ENCODE peak calls at places on chromosome 15, in nine cellular contexts. One of them, this sample, is unnamed.

GRCh38 chr15:72515591-72516389 is 41.7 kb downstream of the ARIH1 start:
- DNase-seq in esophagus squamous epithelium: no peak
- DNase-seq in mucosa of descending colon: no peak
- DNase-seq in heart left ventricle: no peak
- DNase-seq in endodermal cell: no peak
- DNase-seq in MM.1S: no peak
- DNase-seq in spleen: no peak
- DNase-seq in IMR-90: peak; percentile 20
- DNase-seq in uterus: no peak
- DNase-seq in this sample: no peak

GRCh38 chr15:99443768-99444446 is 121.9 kb upstream of the MEF2A start:
- DNase-seq in esophagus squamous epithelium: no peak
- DNase-seq in mucosa of descending colon: no peak
- DNase-seq in heart left ventricle: peak; percentile 8
- DNase-seq in endodermal cell: no peak
- DNase-seq in MM.1S: no peak
- DNase-seq in spleen: no peak
- DNase-seq in IMR-90: no peak
- DNase-seq in uterus: peak; percentile 11
- DNase-seq in this sample: no peak

GRCh38 chr15:85763557-85764303 is 31.0 kb downstream of the KLHL25 start:
- DNase-seq in esophagus squamous epithelium: no peak
- DNase-seq in mucosa of descending colon: no peak
- DNase-seq in heart left ventricle: no peak
- DNase-seq in endodermal cell: no peak
- DNase-seq in MM.1S: no peak
- DNase-seq in spleen: no peak
- DNase-seq in IMR-90: no peak
- DNase-seq in uterus: no peak
- DNase-seq in this sample: no peak

GRCh38 chr15:95561463-95561862 is 769.0 kb upstream of the NR2F2 start:
- DNase-seq in esophagus squamous epithelium: no peak
- DNase-seq in mucosa of descending colon: no peak
- DNase-seq in heart left ventricle: no peak
- DNase-seq in endodermal cell: no peak
- DNase-seq in MM.1S: no peak
- DNase-seq in spleen: no peak
- DNase-seq in IMR-90: peak; percentile 55
- DNase-seq in uterus: no peak
- DNase-seq in this sample: no peak

GRCh38 chr15:51243774-51244173 is 94.6 kb downstream of the CYP19A1 start:
- DNase-seq in esophagus squamous epithelium: no peak
- DNase-seq in mucosa of descending colon: no peak
- DNase-seq in heart left ventricle: no peak
- DNase-seq in endodermal cell: no peak
- DNase-seq in MM.1S: peak; percentile 82
- DNase-seq in spleen: no peak
- DNase-seq in IMR-90: peak; percentile 16
- DNase-seq in uterus: no peak
- DNase-seq in this sample: no peak

GRCh38 chr15:42104095-42104891 is 9.9 kb upstream of the PLA2G4D start:
- DNase-seq in esophagus squamous epithelium: no peak
- DNase-seq in mucosa of descending colon: no peak
- DNase-seq in heart left ventricle: no peak
- DNase-seq in endodermal cell: no peak
- DNase-seq in MM.1S: no peak
- DNase-seq in spleen: no peak
- DNase-seq in IMR-90: no peak
- DNase-seq in uterus: no peak
- DNase-seq in this sample: no peak

GRCh38 chr15:51470512-51470911 is 129.1 kb downstream of the GLDN start:
- DNase-seq in esophagus squamous epithelium: no peak
- DNase-seq in mucosa of descending colon: no peak
- DNase-seq in heart left ventricle: no peak
- DNase-seq in endodermal cell: no peak
- DNase-seq in MM.1S: no peak
- DNase-seq in spleen: no peak
- DNase-seq in IMR-90: no peak
- DNase-seq in uterus: no peak
- DNase-seq in this sample: no peak

GRCh38 chr15:62108411-62108810 is 41.6 kb downstream of the C2CD4A start:
- DNase-seq in esophagus squamous epithelium: no peak
- DNase-seq in mucosa of descending colon: no peak
- DNase-seq in heart left ventricle: no peak
- DNase-seq in endodermal cell: no peak
- DNase-seq in MM.1S: no peak
- DNase-seq in spleen: no peak
- DNase-seq in IMR-90: no peak
- DNase-seq in uterus: no peak
- DNase-seq in this sample: no peak

DNA sequence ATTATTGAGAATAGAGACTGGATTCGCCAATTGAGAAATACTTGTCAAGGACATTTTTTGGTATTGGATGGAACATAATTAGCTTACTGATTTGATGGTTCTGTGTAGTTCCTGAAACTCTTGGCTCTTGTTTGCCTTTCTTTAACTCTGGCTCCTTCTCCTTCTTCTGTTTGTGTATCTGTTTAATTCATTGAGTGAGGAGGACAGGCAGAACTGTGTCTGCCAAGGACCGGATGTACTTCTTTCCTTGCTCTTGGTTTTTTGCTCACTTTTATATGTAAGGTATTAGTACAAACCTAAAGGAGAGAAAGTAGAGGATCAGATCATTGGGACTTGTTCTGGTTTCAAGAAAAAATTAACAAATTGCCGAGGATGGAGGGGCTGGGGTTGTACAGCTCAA is 48.9 kb downstream of the TCF12 start:
- DNase-seq in esophagus squamous epithelium: no peak
- DNase-seq in mucosa of descending colon: no peak
- DNase-seq in heart left ventricle: no peak
- DNase-seq in endodermal cell: no peak
- DNase-seq in MM.1S: no peak
- DNase-seq in spleen: no peak
- DNase-seq in IMR-90: no peak
- DNase-seq in uterus: no peak
- DNase-seq in this sample: no peak
- H3K4me1 ChIP-seq in esophagus squamous epithelium: peaks cover 18% of the 10 kb centered on the region
- H3K4me1 ChIP-seq in mucosa of descending colon: peaks cover 8% of the 10 kb centered on the region
- H3K4me1 ChIP-seq in heart left ventricle: peaks cover 37% of the 10 kb centered on the region
- H3K4me1 ChIP-seq in endodermal cell: peaks cover 1% of the 10 kb centered on the region
- H3K4me1 ChIP-seq in MM.1S: no peaks in the 10 kb centered on the region
- H3K4me1 ChIP-seq in spleen: peaks cover 42% of the 10 kb centered on the region
- H3K4me1 ChIP-seq in IMR-90: peaks cover 6% of the 10 kb centered on the region
- H3K4me1 ChIP-seq in uterus: no peaks in the 10 kb centered on the region
- H3K4me1 ChIP-seq in this sample: peaks cover 32% of the 10 kb centered on the region

GRCh38 chr15:76159282-76159681 is 99.5 kb downstream of the TMEM266 start:
- DNase-seq in esophagus squamous epithelium: no peak
- DNase-seq in mucosa of descending colon: no peak
- DNase-seq in heart left ventricle: no peak
- DNase-seq in endodermal cell: no peak
- DNase-seq in MM.1S: no peak
- DNase-seq in spleen: no peak
- DNase-seq in IMR-90: no peak
- DNase-seq in uterus: no peak
- DNase-seq in this sample: no peak

GRCh38 chr15:76155742-76156141 is 96.0 kb downstream of the TMEM266 start:
- DNase-seq in esophagus squamous epithelium: no peak
- DNase-seq in mucosa of descending colon: no peak
- DNase-seq in heart left ventricle: no peak
- DNase-seq in endodermal cell: no peak
- DNase-seq in MM.1S: no peak
- DNase-seq in spleen: no peak
- DNase-seq in IMR-90: peak; percentile 17
- DNase-seq in uterus: no peak
- DNase-seq in this sample: no peak

GRCh38 chr15:76158815-76159214 is 99.0 kb downstream of the TMEM266 start:
- DNase-seq in esophagus squamous epithelium: no peak
- DNase-seq in mucosa of descending colon: no peak
- DNase-seq in heart left ventricle: no peak
- DNase-seq in endodermal cell: no peak
- DNase-seq in MM.1S: no peak
- DNase-seq in spleen: no peak
- DNase-seq in IMR-90: no peak
- DNase-seq in uterus: no peak
- DNase-seq in this sample: no peak

GRCh38 chr15:76160426-76161152 is 100.8 kb downstream of the TMEM266 start:
- DNase-seq in esophagus squamous epithelium: no peak
- DNase-seq in mucosa of descending colon: no peak
- DNase-seq in heart left ventricle: peak; percentile 35
- DNase-seq in endodermal cell: no peak
- DNase-seq in MM.1S: no peak
- DNase-seq in spleen: no peak
- DNase-seq in IMR-90: no peak
- DNase-seq in uterus: no peak
- DNase-seq in this sample: no peak

DNA sequence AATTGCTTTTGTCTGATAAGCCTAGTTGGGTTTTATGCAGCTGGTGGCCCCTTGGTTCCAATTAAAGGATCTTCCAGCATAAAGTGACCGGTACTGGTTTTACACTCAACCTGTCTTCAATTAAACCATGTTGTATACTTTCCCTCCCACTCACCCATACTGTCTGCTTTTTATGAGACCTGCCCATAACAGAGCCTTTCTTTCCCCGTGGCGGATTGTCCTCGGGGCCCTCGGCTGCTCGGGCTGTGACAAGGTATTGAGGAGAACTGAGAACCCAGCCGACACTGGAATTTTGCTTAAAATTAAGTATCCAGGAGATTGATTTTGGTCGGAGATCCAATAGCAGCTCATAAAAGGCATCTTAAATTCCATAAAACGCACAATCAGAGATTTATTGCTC is 98.5 kb downstream of the TMEM266 start:
- DNase-seq in esophagus squamous epithelium: no peak
- DNase-seq in mucosa of descending colon: no peak
- DNase-seq in heart left ventricle: no peak
- DNase-seq in endodermal cell: no peak
- DNase-seq in MM.1S: no peak
- DNase-seq in spleen: no peak
- DNase-seq in IMR-90: no peak
- DNase-seq in uterus: no peak
- DNase-seq in this sample: no peak
- H3K4me1 ChIP-seq in esophagus squamous epithelium: peaks cover 4% of the 10 kb centered on the region
- H3K4me1 ChIP-seq in mucosa of descending colon: peaks cover 4% of the 10 kb centered on the region
- H3K4me1 ChIP-seq in heart left ventricle: peaks cover 13% of the 10 kb centered on the region
- H3K4me1 ChIP-seq in endodermal cell: no peaks in the 10 kb centered on the region
- H3K4me1 ChIP-seq in MM.1S: no peaks in the 10 kb centered on the region
- H3K4me1 ChIP-seq in spleen: peaks cover 6% of the 10 kb centered on the region
- H3K4me1 ChIP-seq in IMR-90: peaks cover 19% of the 10 kb centered on the region
- H3K4me1 ChIP-seq in uterus: no peaks in the 10 kb centered on the region
- H3K4me1 ChIP-seq in this sample: no peaks in the 10 kb centered on the region

GRCh38 chr15:44092221-44092620 is 102.8 kb downstream of the FRMD5 start:
- DNase-seq in esophagus squamous epithelium: no peak
- DNase-seq in mucosa of descending colon: no peak
- DNase-seq in heart left ventricle: no peak
- DNase-seq in endodermal cell: no peak
- DNase-seq in MM.1S: no peak
- DNase-seq in spleen: no peak
- DNase-seq in IMR-90: peak; percentile 53
- DNase-seq in uterus: no peak
- DNase-seq in this sample: no peak

GRCh38 chr15:44099671-44100070 is 95.4 kb downstream of the FRMD5 start:
- DNase-seq in esophagus squamous epithelium: no peak
- DNase-seq in mucosa of descending colon: no peak
- DNase-seq in heart left ventricle: no peak
- DNase-seq in endodermal cell: no peak
- DNase-seq in MM.1S: no peak
- DNase-seq in spleen: no peak
- DNase-seq in IMR-90: peak; percentile 58
- DNase-seq in uterus: no peak
- DNase-seq in this sample: no peak

GRCh38 chr15:44096596-44096995 is 98.5 kb downstream of the FRMD5 start:
- DNase-seq in esophagus squamous epithelium: no peak
- DNase-seq in mucosa of descending colon: no peak
- DNase-seq in heart left ventricle: no peak
- DNase-seq in endodermal cell: no peak
- DNase-seq in MM.1S: no peak
- DNase-seq in spleen: no peak
- DNase-seq in IMR-90: no peak
- DNase-seq in uterus: no peak
- DNase-seq in this sample: no peak

GRCh38 chr15:44097552-44097951 is 97.5 kb downstream of the FRMD5 start:
- DNase-seq in esophagus squamous epithelium: no peak
- DNase-seq in mucosa of descending colon: no peak
- DNase-seq in heart left ventricle: no peak
- DNase-seq in endodermal cell: no peak
- DNase-seq in MM.1S: no peak
- DNase-seq in spleen: no peak
- DNase-seq in IMR-90: no peak
- DNase-seq in uterus: no peak
- DNase-seq in this sample: no peak

DNA sequence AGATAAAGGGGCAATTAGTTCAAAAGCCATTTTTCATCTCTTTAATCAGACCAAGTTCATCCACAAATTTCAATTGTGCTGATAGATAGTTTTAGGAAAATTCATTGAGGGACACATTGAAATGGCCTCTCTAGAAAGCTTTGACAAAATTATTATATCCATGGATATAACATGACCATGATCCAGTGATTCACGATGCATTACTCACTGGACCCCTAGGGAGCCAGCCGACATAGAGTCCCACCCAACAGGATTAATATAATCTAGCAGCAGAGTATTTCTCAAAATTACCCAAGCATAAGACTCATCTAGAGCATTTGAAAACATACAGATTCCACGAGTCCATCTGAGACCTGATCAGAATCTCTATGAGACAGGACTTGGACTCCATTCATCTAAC is 100.3 kb downstream of the FRMD5 start:
- DNase-seq in esophagus squamous epithelium: no peak
- DNase-seq in mucosa of descending colon: no peak
- DNase-seq in heart left ventricle: no peak
- DNase-seq in endodermal cell: no peak
- DNase-seq in MM.1S: no peak
- DNase-seq in spleen: no peak
- DNase-seq in IMR-90: no peak
- DNase-seq in uterus: no peak
- DNase-seq in this sample: no peak
- H3K4me1 ChIP-seq in esophagus squamous epithelium: no peaks in the 10 kb centered on the region
- H3K4me1 ChIP-seq in mucosa of descending colon: no peaks in the 10 kb centered on the region
- H3K4me1 ChIP-seq in heart left ventricle: no peaks in the 10 kb centered on the region
- H3K4me1 ChIP-seq in endodermal cell: no peaks in the 10 kb centered on the region
- H3K4me1 ChIP-seq in MM.1S: no peaks in the 10 kb centered on the region
- H3K4me1 ChIP-seq in spleen: no peaks in the 10 kb centered on the region
- H3K4me1 ChIP-seq in IMR-90: peaks cover 6% of the 10 kb centered on the region
- H3K4me1 ChIP-seq in uterus: no peaks in the 10 kb centered on the region
- H3K4me1 ChIP-seq in this sample: no peaks in the 10 kb centered on the region

GRCh38 chr15:40906101-40906946 is 12.1 kb downstream of the VPS18 start:
- DNase-seq in esophagus squamous epithelium: no peak
- DNase-seq in mucosa of descending colon: peak; percentile 96
- DNase-seq in heart left ventricle: peak; percentile 94
- DNase-seq in endodermal cell: peak; percentile 97
- DNase-seq in MM.1S: peak; percentile 88
- DNase-seq in spleen: peak; percentile 97
- DNase-seq in IMR-90: peak; percentile 96
- DNase-seq in uterus: peak; percentile 88
- DNase-seq in this sample: peak; percentile 70

GRCh38 chr15:40906947-40907802 is 12.9 kb downstream of the VPS18 start:
- DNase-seq in esophagus squamous epithelium: no peak
- DNase-seq in mucosa of descending colon: peak; percentile 90
- DNase-seq in heart left ventricle: peak; percentile 84
- DNase-seq in endodermal cell: peak; percentile 61
- DNase-seq in MM.1S: no peak
- DNase-seq in spleen: peak; percentile 91
- DNase-seq in IMR-90: peak; percentile 41
- DNase-seq in uterus: no peak
- DNase-seq in this sample: peak; percentile 70

GRCh38 chr15:40908095-40908494 is 13.8 kb downstream of the VPS18 start:
- DNase-seq in esophagus squamous epithelium: no peak
- DNase-seq in mucosa of descending colon: no peak
- DNase-seq in heart left ventricle: no peak
- DNase-seq in endodermal cell: peak; percentile 25
- DNase-seq in MM.1S: no peak
- DNase-seq in spleen: peak; percentile 71
- DNase-seq in IMR-90: no peak
- DNase-seq in uterus: no peak
- DNase-seq in this sample: no peak

GRCh38 chr15:40902605-40903561 is 8.6 kb downstream of the VPS18 start:
- DNase-seq in esophagus squamous epithelium: no peak
- DNase-seq in mucosa of descending colon: peak; percentile 74
- DNase-seq in heart left ventricle: no peak
- DNase-seq in endodermal cell: peak; percentile 54
- DNase-seq in MM.1S: no peak
- DNase-seq in spleen: peak; percentile 90
- DNase-seq in IMR-90: no peak
- DNase-seq in uterus: no peak
- DNase-seq in this sample: no peak

DNA sequence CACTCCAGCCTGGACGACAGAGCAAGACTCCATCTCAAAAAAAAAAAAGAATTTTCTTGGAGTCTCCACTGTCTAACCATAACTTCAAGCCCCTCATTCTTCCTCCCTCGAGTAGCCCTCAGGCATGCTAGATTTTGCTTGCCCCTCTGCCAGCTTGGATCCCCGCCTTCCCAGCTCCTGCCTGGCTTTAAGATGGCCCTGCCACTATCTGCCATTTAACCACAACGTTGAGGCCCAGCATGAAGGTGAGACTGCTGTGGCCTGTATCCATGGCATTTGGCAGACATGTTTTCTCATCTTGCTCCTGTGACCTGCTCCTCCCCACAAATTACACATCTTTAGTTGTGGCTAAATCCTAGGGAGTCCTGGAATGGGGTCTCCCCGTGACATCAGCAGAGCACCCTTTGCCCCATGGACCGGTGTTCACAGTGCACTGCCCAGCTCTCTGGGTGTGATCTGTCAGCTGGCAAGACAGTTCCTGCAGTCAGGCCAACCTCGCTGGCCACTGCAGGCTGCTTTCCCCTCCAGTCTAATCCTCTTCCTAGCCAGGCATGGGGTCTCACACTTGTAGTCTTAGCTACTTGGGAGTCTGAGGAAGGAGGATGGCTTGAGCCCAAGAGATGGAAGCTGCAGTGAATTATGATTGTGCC is 10.4 kb downstream of the VPS18 start:
- DNase-seq in esophagus squamous epithelium: no peak
- DNase-seq in mucosa of descending colon: no peak
- DNase-seq in heart left ventricle: no peak
- DNase-seq in endodermal cell: no peak
- DNase-seq in MM.1S: no peak
- DNase-seq in spleen: peak; percentile 74
- DNase-seq in IMR-90: no peak
- DNase-seq in uterus: no peak
- DNase-seq in this sample: no peak
- H3K4me1 ChIP-seq in esophagus squamous epithelium: peaks cover 46% of the 10 kb centered on the region
- H3K4me1 ChIP-seq in mucosa of descending colon: peaks cover 32% of the 10 kb centered on the region
- H3K4me1 ChIP-seq in heart left ventricle: peaks cover 53% of the 10 kb centered on the region
- H3K4me1 ChIP-seq in endodermal cell: no peaks in the 10 kb centered on the region
- H3K4me1 ChIP-seq in MM.1S: peaks cover 16% of the 10 kb centered on the region
- H3K4me1 ChIP-seq in spleen: peaks cover 75% of the 10 kb centered on the region
- H3K4me1 ChIP-seq in IMR-90: peaks cover 16% of the 10 kb centered on the region
- H3K4me1 ChIP-seq in uterus: no peaks in the 10 kb centered on the region
- H3K4me1 ChIP-seq in this sample: peaks cover 26% of the 10 kb centered on the region